ENCODE peak calls at places on chromosomes 11 and 22, in seven cellular contexts. W is C1 segment of cervical spinal cord; C is AG09309; Z is activated effector memory CD4-positive, alpha-beta T cell treated with Interleukin-2 at 50 U/mL for 16 hours; D is RWPE1; G is activated CD8-positive, alpha-beta T cell treated with anti-CD3 and anti-CD28 coated beads for 36 hours; Q is activated CD8-positive, alpha-beta memory T cell treated with anti-CD3 and anti-CD28 coated beads for 1 hour. A is an unnamed sample.

GRCh38 chr11:34240150-34240494 is 117.7 kb downstream of the ABTB2 start:
- DNase-seq in C (no peak), Z (no peak), Q (no peak), W (no peak), D (no peak), G (peak; percentile 35), A (no peak)

GRCh38 chr22:19970479-19971275 is 29.1 kb upstream of the TXNRD2 start:
- DNase-seq in Z (peak; percentile 67), W (peak; percentile 44), Q (peak; percentile 72), C (peak; percentile 7), G (peak; percentile 83), D (peak; percentile 50), A (peak; percentile 51)

GRCh38 chr22:37062657-37063381 is 11.3 kb downstream of the KCTD17 start:
- DNase-seq in Z (no peak), W (no peak), C (no peak), D (no peak), Q (no peak), G (no peak), A (no peak)

GRCh38 chr11:113289341-113290187 is 24.8 kb upstream of the TTC12 start:
- DNase-seq in Z (peak; percentile 45), Q (peak; percentile 42), G (peak; percentile 73), W (peak; percentile 24), C (no peak), D (peak; percentile 80), A (peak; percentile 38)

GRCh38 chr11:64810891-64811272 is 531 bp upstream of the MEN1 start:
- DNase-seq in Z (no peak), D (no peak), Q (no peak), C (no peak), G (peak; percentile 72), W (no peak), A (peak; percentile 52)

GRCh38 chr11:76823481-76824028 is 37.2 kb upstream of the ACER3 start:
- DNase-seq in W (no peak), C (no peak), Q (no peak), G (no peak), Z (no peak), D (peak; percentile 91), A (no peak)

GRCh38 chr11:104338186-104338585 is 174.2 kb upstream of the PDGFD start:
- DNase-seq in G (no peak), W (no peak), C (no peak), Z (no peak), D (no peak), Q (no peak), A (no peak)

GRCh38 chr11:128653828-128654231 is 40.0 kb upstream of the FLI1 start:
- DNase-seq in Z (no peak), Q (no peak), G (no peak), D (no peak), C (no peak), W (no peak), A (no peak)

GRCh38 chr11:123202155-123202714 is 7.2 kb upstream of the CLMP start:
- DNase-seq in Z (no peak), Q (no peak), G (no peak), C (no peak), W (no peak), D (no peak), A (no peak)

GRCh38 chr11:103338621-103339484 is 229.6 kb downstream of the DYNC2H1 start:
- DNase-seq in Z (no peak), W (no peak), D (no peak), G (peak; percentile 6), C (peak; percentile 16), Q (no peak), A (no peak)

GRCh38 chr11:92893276-92893675 is 76.2 kb upstream of the MTNR1B start:
- DNase-seq in D (no peak), Z (no peak), C (no peak), Q (no peak), W (no peak), G (no peak), A (no peak)

GRCh38 chr11:60942970-60943565 is 8.9 kb downstream of the SLC15A3 start:
- DNase-seq in Q (no peak), Z (no peak), G (no peak), C (no peak), D (no peak), W (no peak), A (peak; percentile 63)

GRCh38 chr11:36034572-36035331 is 90.9 kb downstream of the LDLRAD3 start:
- DNase-seq in G (no peak), W (no peak), D (peak; percentile 83), C (peak; percentile 71), Q (no peak), Z (no peak), A (no peak)

GRCh38 chr11:117199061-117199915 is at the start of gene TAGLN:
- DNase-seq in G (no peak), D (peak; percentile 86), Q (no peak), Z (no peak), C (peak; percentile 78), W (no peak), A (no peak)

A was measured in COR-L47.